ENCODE peak calls at places on chromosomes 7 and 10, in seven cellular contexts. One of them, this sample, is unnamed. For H3K27me3, the result is how much of the 10 kb centered on the place peaks cover.

GRCh38 chr7:107708956-107709355 is 35.0 kb upstream of the CBLL1 start:
- DNase-seq in Karpas-422: no peak
- DNase-seq in GM06990: no peak
- DNase-seq in CD8-positive, alpha-beta memory T cell: no peak
- DNase-seq in WERI-Rb-1: no peak
- DNase-seq in aorta: no peak
- DNase-seq in neural progenitor cell: no peak
- DNase-seq in this sample: no peak

GRCh38 chr10:93115661-93116383 is 42.1 kb downstream of the CYP26A1 start:
- DNase-seq in Karpas-422: peak
- DNase-seq in GM06990: peak
- DNase-seq in CD8-positive, alpha-beta memory T cell: peak
- DNase-seq in WERI-Rb-1: peak
- DNase-seq in aorta: peak
- DNase-seq in neural progenitor cell: peak
- DNase-seq in this sample: no peak

GRCh38 chr7:121083138-121083789 is 94.8 kb downstream of the CPED1 start:
- DNase-seq in Karpas-422: no peak
- DNase-seq in GM06990: no peak
- DNase-seq in CD8-positive, alpha-beta memory T cell: no peak
- DNase-seq in WERI-Rb-1: no peak
- DNase-seq in aorta: no peak
- DNase-seq in neural progenitor cell: no peak
- DNase-seq in this sample: no peak

GRCh38 chr10:93751832-93752231 is 5.9 kb upstream of the LGI1 start:
- DNase-seq in Karpas-422: peak
- DNase-seq in GM06990: no peak
- DNase-seq in CD8-positive, alpha-beta memory T cell: no peak
- DNase-seq in WERI-Rb-1: peak
- DNase-seq in aorta: no peak
- DNase-seq in neural progenitor cell: peak
- DNase-seq in this sample: no peak

GRCh38 chr7:43905209-43905946 is 1.0 kb downstream of the URGCP start:
- DNase-seq in Karpas-422: no peak
- DNase-seq in GM06990: no peak
- DNase-seq in CD8-positive, alpha-beta memory T cell: no peak
- DNase-seq in WERI-Rb-1: no peak
- DNase-seq in aorta: no peak
- DNase-seq in neural progenitor cell: no peak
- DNase-seq in this sample: no peak

GRCh38 chr7:158710651-158711102 is 6.1 kb upstream of the NCAPG2 start:
- DNase-seq in Karpas-422: no peak
- DNase-seq in GM06990: no peak
- DNase-seq in CD8-positive, alpha-beta memory T cell: no peak
- DNase-seq in WERI-Rb-1: no peak
- DNase-seq in aorta: no peak
- DNase-seq in neural progenitor cell: no peak
- DNase-seq in this sample: no peak

GRCh38 chr7:6162331-6162620 is 110.1 kb downstream of the CYTH3 start:
- DNase-seq in Karpas-422: no peak
- DNase-seq in GM06990: no peak
- DNase-seq in CD8-positive, alpha-beta memory T cell: no peak
- DNase-seq in WERI-Rb-1: no peak
- DNase-seq in aorta: peak
- DNase-seq in neural progenitor cell: no peak
- DNase-seq in this sample: no peak

GRCh38 chr7:128366290-128366689 is 4.8 kb upstream of the PRRT4 start:
- DNase-seq in Karpas-422: no peak
- DNase-seq in GM06990: no peak
- DNase-seq in CD8-positive, alpha-beta memory T cell: no peak
- DNase-seq in WERI-Rb-1: no peak
- DNase-seq in aorta: no peak
- DNase-seq in neural progenitor cell: no peak
- DNase-seq in this sample: no peak

GRCh38 chr7:5643280-5643679 is 138.2 kb downstream of the RNF216 start:
- DNase-seq in Karpas-422: no peak
- DNase-seq in GM06990: no peak
- DNase-seq in CD8-positive, alpha-beta memory T cell: peak
- DNase-seq in WERI-Rb-1: no peak
- DNase-seq in aorta: no peak
- DNase-seq in neural progenitor cell: no peak
- DNase-seq in this sample: no peak

GRCh38 chr7:117384693-117385092 is 42.6 kb downstream of the ASZ1 start:
- DNase-seq in Karpas-422: no peak
- DNase-seq in GM06990: no peak
- DNase-seq in CD8-positive, alpha-beta memory T cell: no peak
- DNase-seq in WERI-Rb-1: no peak
- DNase-seq in aorta: no peak
- DNase-seq in neural progenitor cell: no peak
- DNase-seq in this sample: no peak

GRCh38 chr10:17029581-17030271 is 99.9 kb downstream of the CUBN start:
- DNase-seq in Karpas-422: no peak
- DNase-seq in GM06990: no peak
- DNase-seq in CD8-positive, alpha-beta memory T cell: peak
- DNase-seq in WERI-Rb-1: no peak
- DNase-seq in aorta: peak
- DNase-seq in neural progenitor cell: peak
- DNase-seq in this sample: peak

GRCh38 chr7:15326044-15326644 is 235.7 kb downstream of the AGMO start:
- DNase-seq in Karpas-422: peak
- DNase-seq in GM06990: no peak
- DNase-seq in CD8-positive, alpha-beta memory T cell: no peak
- DNase-seq in WERI-Rb-1: no peak
- DNase-seq in aorta: no peak
- DNase-seq in neural progenitor cell: peak
- DNase-seq in this sample: no peak

DNA sequence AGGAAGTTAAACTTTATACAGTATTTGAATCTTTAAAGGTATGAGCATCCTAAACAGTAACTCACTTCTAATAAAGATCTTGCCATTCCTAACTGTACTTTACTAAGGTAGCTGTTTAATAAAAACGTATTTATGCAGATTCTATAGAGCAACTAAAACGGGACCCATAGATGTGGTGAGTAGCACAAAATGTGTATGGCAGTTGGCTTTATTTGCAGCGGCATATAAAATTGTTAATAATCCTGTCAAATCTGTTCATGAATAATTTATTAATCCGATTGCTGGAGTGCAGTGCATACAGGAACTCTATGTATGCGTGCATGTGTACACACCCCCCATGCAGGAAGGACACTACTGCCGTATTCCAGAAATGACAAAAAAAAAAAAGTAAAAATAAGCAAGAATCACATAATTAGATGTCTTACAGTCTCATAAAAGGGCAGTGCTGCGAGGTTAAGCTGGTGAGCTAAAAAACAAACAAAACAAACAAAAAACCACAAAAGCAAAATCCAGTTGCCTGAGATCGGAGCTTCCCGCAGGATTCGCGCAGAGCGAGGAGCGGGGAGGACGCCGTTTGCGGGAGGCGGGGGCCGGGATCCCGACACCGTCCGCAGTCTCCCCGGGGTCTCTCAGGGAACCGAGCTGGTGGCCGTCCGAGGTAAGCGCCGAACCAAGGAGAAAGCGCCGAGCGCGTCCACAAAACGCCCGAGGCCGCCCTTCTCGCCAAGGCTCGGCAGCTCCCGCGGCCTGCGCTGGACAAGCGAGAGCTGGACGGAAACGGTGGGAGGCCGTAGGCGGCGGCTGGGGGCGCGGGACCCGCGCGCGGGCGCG is 518 bp upstream of the COMMD3 start:
- DNase-seq in Karpas-422: peak
- DNase-seq in GM06990: no peak
- DNase-seq in CD8-positive, alpha-beta memory T cell: no peak
- DNase-seq in WERI-Rb-1: no peak
- DNase-seq in aorta: no peak
- DNase-seq in neural progenitor cell: no peak
- DNase-seq in this sample: no peak
- H3K27me3 ChIP-seq in Karpas-422: under half
- H3K27me3 ChIP-seq in GM06990: under half
- H3K27me3 ChIP-seq in CD8-positive, alpha-beta memory T cell: under half
- H3K27me3 ChIP-seq in WERI-Rb-1: under half
- H3K27me3 ChIP-seq in aorta: under half
- H3K27me3 ChIP-seq in neural progenitor cell: half or more
- H3K27me3 ChIP-seq in this sample: under half

GRCh38 chr7:36005286-36005685 is 147.8 kb upstream of the EEPD1 start:
- DNase-seq in Karpas-422: no peak
- DNase-seq in GM06990: no peak
- DNase-seq in CD8-positive, alpha-beta memory T cell: no peak
- DNase-seq in WERI-Rb-1: no peak
- DNase-seq in aorta: no peak
- DNase-seq in neural progenitor cell: no peak
- DNase-seq in this sample: no peak
- H3K27me3 ChIP-seq in Karpas-422: under half
- H3K27me3 ChIP-seq in GM06990: under half
- H3K27me3 ChIP-seq in CD8-positive, alpha-beta memory T cell: under half
- H3K27me3 ChIP-seq in WERI-Rb-1: under half
- H3K27me3 ChIP-seq in aorta: under half
- H3K27me3 ChIP-seq in neural progenitor cell: under half
- H3K27me3 ChIP-seq in this sample: under half

GRCh38 chr10:132962623-132963429 is 20.5 kb upstream of the CFAP46 start:
- DNase-seq in Karpas-422: no peak
- DNase-seq in GM06990: no peak
- DNase-seq in CD8-positive, alpha-beta memory T cell: no peak
- DNase-seq in WERI-Rb-1: no peak
- DNase-seq in aorta: no peak
- DNase-seq in neural progenitor cell: no peak
- DNase-seq in this sample: no peak

GRCh38 chr10:132965411-132966057 is 23.2 kb upstream of the CFAP46 start:
- DNase-seq in Karpas-422: no peak
- DNase-seq in GM06990: no peak
- DNase-seq in CD8-positive, alpha-beta memory T cell: no peak
- DNase-seq in WERI-Rb-1: no peak
- DNase-seq in aorta: no peak
- DNase-seq in neural progenitor cell: no peak
- DNase-seq in this sample: no peak

GRCh38 chr10:132963430-132963960 is 21.1 kb upstream of the CFAP46 start:
- DNase-seq in Karpas-422: no peak
- DNase-seq in GM06990: no peak
- DNase-seq in CD8-positive, alpha-beta memory T cell: no peak
- DNase-seq in WERI-Rb-1: no peak
- DNase-seq in aorta: no peak
- DNase-seq in neural progenitor cell: no peak
- DNase-seq in this sample: no peak

GRCh38 chr10:132961864-132962622 is 19.7 kb upstream of the CFAP46 start:
- DNase-seq in Karpas-422: peak
- DNase-seq in GM06990: peak
- DNase-seq in CD8-positive, alpha-beta memory T cell: peak
- DNase-seq in WERI-Rb-1: peak
- DNase-seq in aorta: peak
- DNase-seq in neural progenitor cell: peak
- DNase-seq in this sample: no peak

DNA sequence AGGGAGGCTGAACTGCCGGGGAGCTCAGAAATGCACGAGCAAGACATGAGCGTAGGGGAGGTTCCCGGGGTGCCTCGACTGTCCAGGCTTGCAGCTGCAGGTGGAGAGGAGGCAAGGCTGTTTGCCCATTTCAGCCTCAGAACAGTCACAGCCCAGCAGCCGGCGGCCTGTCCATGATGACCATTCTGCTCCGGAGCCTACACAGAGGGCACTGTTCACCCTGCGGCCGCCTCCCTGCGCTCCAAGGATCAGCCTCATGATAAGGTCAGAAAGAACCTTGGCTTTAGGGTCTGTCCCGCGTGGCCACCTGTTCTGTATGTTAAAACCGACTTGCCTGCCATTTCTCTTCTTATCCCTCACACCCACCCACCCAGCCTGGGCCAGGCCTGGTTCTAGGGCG is 21.9 kb upstream of the CFAP46 start:
- DNase-seq in Karpas-422: no peak
- DNase-seq in GM06990: no peak
- DNase-seq in CD8-positive, alpha-beta memory T cell: no peak
- DNase-seq in WERI-Rb-1: no peak
- DNase-seq in aorta: peak
- DNase-seq in neural progenitor cell: no peak
- DNase-seq in this sample: no peak
- H3K27me3 ChIP-seq in Karpas-422: under half
- H3K27me3 ChIP-seq in GM06990: under half
- H3K27me3 ChIP-seq in CD8-positive, alpha-beta memory T cell: under half
- H3K27me3 ChIP-seq in WERI-Rb-1: under half
- H3K27me3 ChIP-seq in aorta: under half
- H3K27me3 ChIP-seq in neural progenitor cell: under half
- H3K27me3 ChIP-seq in this sample: under half

DNA sequence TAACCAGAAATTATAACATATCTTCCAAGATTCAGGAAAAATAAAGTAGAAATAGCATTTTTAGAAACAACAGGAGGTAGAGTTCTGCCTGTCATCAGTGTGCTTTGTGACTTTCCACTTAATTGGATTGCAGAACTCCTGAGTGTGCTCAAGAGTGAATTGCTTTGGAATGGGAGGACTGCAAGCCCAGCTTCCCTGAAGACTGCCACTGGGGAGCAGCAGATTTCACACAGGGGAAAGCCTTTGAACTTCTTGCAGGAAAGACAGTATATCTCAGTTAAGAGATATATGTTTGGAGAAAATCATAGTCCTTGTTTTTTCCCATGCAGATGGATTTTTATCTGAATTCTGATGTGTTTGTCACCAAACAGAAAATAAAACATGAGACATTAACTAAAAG is 124.5 kb downstream of the TMEM168 start:
- DNase-seq in Karpas-422: no peak
- DNase-seq in GM06990: no peak
- DNase-seq in CD8-positive, alpha-beta memory T cell: no peak
- DNase-seq in WERI-Rb-1: peak
- DNase-seq in aorta: no peak
- DNase-seq in neural progenitor cell: peak
- DNase-seq in this sample: no peak
- H3K27me3 ChIP-seq in Karpas-422: under half
- H3K27me3 ChIP-seq in GM06990: under half
- H3K27me3 ChIP-seq in CD8-positive, alpha-beta memory T cell: under half
- H3K27me3 ChIP-seq in WERI-Rb-1: under half
- H3K27me3 ChIP-seq in aorta: under half
- H3K27me3 ChIP-seq in neural progenitor cell: under half
- H3K27me3 ChIP-seq in this sample: under half

GRCh38 chr7:289756-290553 is at the start of gene FOXL3:
- DNase-seq in Karpas-422: no peak
- DNase-seq in GM06990: no peak
- DNase-seq in CD8-positive, alpha-beta memory T cell: no peak
- DNase-seq in WERI-Rb-1: no peak
- DNase-seq in aorta: peak
- DNase-seq in neural progenitor cell: no peak
- DNase-seq in this sample: no peak

GRCh38 chr7:286278-286677 is 3.7 kb upstream of the FOXL3 start:
- DNase-seq in Karpas-422: no peak
- DNase-seq in GM06990: no peak
- DNase-seq in CD8-positive, alpha-beta memory T cell: no peak
- DNase-seq in WERI-Rb-1: peak
- DNase-seq in aorta: peak
- DNase-seq in neural progenitor cell: no peak
- DNase-seq in this sample: no peak

GRCh38 chr7:290554-291301 is 758 bp downstream of the FOXL3 start:
- DNase-seq in Karpas-422: no peak
- DNase-seq in GM06990: no peak
- DNase-seq in CD8-positive, alpha-beta memory T cell: no peak
- DNase-seq in WERI-Rb-1: no peak
- DNase-seq in aorta: peak
- DNase-seq in neural progenitor cell: no peak
- DNase-seq in this sample: no peak

GRCh38 chr7:289209-289755 is 688 bp upstream of the FOXL3 start:
- DNase-seq in Karpas-422: no peak
- DNase-seq in GM06990: no peak
- DNase-seq in CD8-positive, alpha-beta memory T cell: no peak
- DNase-seq in WERI-Rb-1: peak
- DNase-seq in aorta: no peak
- DNase-seq in neural progenitor cell: no peak
- DNase-seq in this sample: no peak

GRCh38 chr7:288671-289101 is 1.3 kb upstream of the FOXL3 start:
- DNase-seq in Karpas-422: no peak
- DNase-seq in GM06990: no peak
- DNase-seq in CD8-positive, alpha-beta memory T cell: no peak
- DNase-seq in WERI-Rb-1: peak
- DNase-seq in aorta: peak
- DNase-seq in neural progenitor cell: no peak
- DNase-seq in this sample: no peak
- H3K27me3 ChIP-seq in Karpas-422: under half
- H3K27me3 ChIP-seq in GM06990: under half
- H3K27me3 ChIP-seq in CD8-positive, alpha-beta memory T cell: under half
- H3K27me3 ChIP-seq in WERI-Rb-1: under half
- H3K27me3 ChIP-seq in aorta: under half
- H3K27me3 ChIP-seq in neural progenitor cell: under half
- H3K27me3 ChIP-seq in this sample: under half